ENCODE peak calls at places on chromosomes 7 and 10, in seven cellular contexts. One of them, this sample, is unnamed.

GRCh38 chr10:396535-397220 is 261.4 kb downstream of the ZMYND11 start:
- DNase-seq in mucosa of gallbladder: no peak
- DNase-seq in NCI-H748 treated with DMSO at 0.1 percent for 48 hours: no peak
- DNase-seq in activated CD8-positive, alpha-beta memory T cell treated with anti-CD3 and anti-CD28 coated beads for 1 hour: no peak
- DNase-seq in RCC 7860: no peak
- DNase-seq in NT2/D1: no peak
- DNase-seq in WERI-Rb-1: no peak
- DNase-seq in this sample: no peak

GRCh38 chr7:107254398-107254985 is 85.7 kb downstream of the HBP1 start:
- DNase-seq in RCC 7860: no peak
- DNase-seq in activated CD8-positive, alpha-beta memory T cell treated with anti-CD3 and anti-CD28 coated beads for 1 hour: no peak
- DNase-seq in WERI-Rb-1: no peak
- DNase-seq in NT2/D1: no peak
- DNase-seq in mucosa of gallbladder: no peak
- DNase-seq in NCI-H748 treated with DMSO at 0.1 percent for 48 hours: no peak
- DNase-seq in this sample: no peak

GRCh38 chr10:95728535-95728934 is 27.4 kb upstream of the ENTPD1 start:
- DNase-seq in WERI-Rb-1: no peak
- DNase-seq in activated CD8-positive, alpha-beta memory T cell treated with anti-CD3 and anti-CD28 coated beads for 1 hour: no peak
- DNase-seq in RCC 7860: no peak
- DNase-seq in NT2/D1: no peak
- DNase-seq in mucosa of gallbladder: no peak
- DNase-seq in NCI-H748 treated with DMSO at 0.1 percent for 48 hours: no peak
- DNase-seq in this sample: no peak

GRCh38 chr10:124231188-124232135 is 138.1 kb upstream of the CHST15 start:
- DNase-seq in NCI-H748 treated with DMSO at 0.1 percent for 48 hours: no peak
- DNase-seq in NT2/D1: no peak
- DNase-seq in mucosa of gallbladder: no peak
- DNase-seq in activated CD8-positive, alpha-beta memory T cell treated with anti-CD3 and anti-CD28 coated beads for 1 hour: no peak
- DNase-seq in WERI-Rb-1: no peak
- DNase-seq in RCC 7860: no peak
- DNase-seq in this sample: peak

GRCh38 chr7:74193054-74193453 is 16.8 kb upstream of the LAT2 start:
- DNase-seq in activated CD8-positive, alpha-beta memory T cell treated with anti-CD3 and anti-CD28 coated beads for 1 hour: no peak
- DNase-seq in NT2/D1: no peak
- DNase-seq in mucosa of gallbladder: no peak
- DNase-seq in WERI-Rb-1: no peak
- DNase-seq in NCI-H748 treated with DMSO at 0.1 percent for 48 hours: no peak
- DNase-seq in RCC 7860: no peak
- DNase-seq in this sample: no peak

GRCh38 chr10:42428534-42428933 is 209.8 kb downstream of the ZNF33B start:
- DNase-seq in RCC 7860: no peak
- DNase-seq in activated CD8-positive, alpha-beta memory T cell treated with anti-CD3 and anti-CD28 coated beads for 1 hour: no peak
- DNase-seq in WERI-Rb-1: no peak
- DNase-seq in NCI-H748 treated with DMSO at 0.1 percent for 48 hours: no peak
- DNase-seq in mucosa of gallbladder: no peak
- DNase-seq in NT2/D1: no peak
- DNase-seq in this sample: peak

GRCh38 chr7:84216477-84216876 is 21.9 kb upstream of the SEMA3A start:
- DNase-seq in mucosa of gallbladder: no peak
- DNase-seq in NCI-H748 treated with DMSO at 0.1 percent for 48 hours: no peak
- DNase-seq in activated CD8-positive, alpha-beta memory T cell treated with anti-CD3 and anti-CD28 coated beads for 1 hour: no peak
- DNase-seq in RCC 7860: no peak
- DNase-seq in NT2/D1: no peak
- DNase-seq in WERI-Rb-1: no peak
- DNase-seq in this sample: no peak

GRCh38 chr7:9681284-9681683 is 1247.9 kb downstream of the NXPH1 start:
- DNase-seq in activated CD8-positive, alpha-beta memory T cell treated with anti-CD3 and anti-CD28 coated beads for 1 hour: no peak
- DNase-seq in WERI-Rb-1: no peak
- DNase-seq in mucosa of gallbladder: no peak
- DNase-seq in RCC 7860: no peak
- DNase-seq in NT2/D1: no peak
- DNase-seq in NCI-H748 treated with DMSO at 0.1 percent for 48 hours: no peak
- DNase-seq in this sample: no peak

GRCh38 chr10:58641708-58642107 is 129.0 kb downstream of the BICC1 start:
- DNase-seq in RCC 7860: peak
- DNase-seq in NT2/D1: no peak
- DNase-seq in mucosa of gallbladder: no peak
- DNase-seq in NCI-H748 treated with DMSO at 0.1 percent for 48 hours: no peak
- DNase-seq in activated CD8-positive, alpha-beta memory T cell treated with anti-CD3 and anti-CD28 coated beads for 1 hour: no peak
- DNase-seq in WERI-Rb-1: no peak
- DNase-seq in this sample: no peak

GRCh38 chr10:73218466-73219191 is 28.4 kb downstream of the DNAJC9 start:
- DNase-seq in mucosa of gallbladder: no peak
- DNase-seq in NCI-H748 treated with DMSO at 0.1 percent for 48 hours: no peak
- DNase-seq in WERI-Rb-1: no peak
- DNase-seq in RCC 7860: no peak
- DNase-seq in activated CD8-positive, alpha-beta memory T cell treated with anti-CD3 and anti-CD28 coated beads for 1 hour: no peak
- DNase-seq in NT2/D1: no peak
- DNase-seq in this sample: no peak

GRCh38 chr7:107441576-107442422 is 28.1 kb upstream of the GPR22 start:
- DNase-seq in RCC 7860: no peak
- DNase-seq in mucosa of gallbladder: no peak
- DNase-seq in WERI-Rb-1: no peak
- DNase-seq in NCI-H748 treated with DMSO at 0.1 percent for 48 hours: no peak
- DNase-seq in activated CD8-positive, alpha-beta memory T cell treated with anti-CD3 and anti-CD28 coated beads for 1 hour: no peak
- DNase-seq in NT2/D1: no peak
- DNase-seq in this sample: no peak

GRCh38 chr10:90587081-90587491 is 270.8 kb downstream of the HTR7 start:
- DNase-seq in activated CD8-positive, alpha-beta memory T cell treated with anti-CD3 and anti-CD28 coated beads for 1 hour: no peak
- DNase-seq in mucosa of gallbladder: no peak
- DNase-seq in RCC 7860: peak
- DNase-seq in NT2/D1: no peak
- DNase-seq in WERI-Rb-1: no peak
- DNase-seq in NCI-H748 treated with DMSO at 0.1 percent for 48 hours: no peak
- DNase-seq in this sample: no peak

GRCh38 chr7:87330942-87331341 is 14.5 kb upstream of the CROT start:
- DNase-seq in WERI-Rb-1: no peak
- DNase-seq in RCC 7860: no peak
- DNase-seq in activated CD8-positive, alpha-beta memory T cell treated with anti-CD3 and anti-CD28 coated beads for 1 hour: no peak
- DNase-seq in NCI-H748 treated with DMSO at 0.1 percent for 48 hours: no peak
- DNase-seq in NT2/D1: no peak
- DNase-seq in mucosa of gallbladder: no peak
- DNase-seq in this sample: no peak

GRCh38 chr7:88091988-88092675 is 127.7 kb downstream of the SRI start:
- DNase-seq in NCI-H748 treated with DMSO at 0.1 percent for 48 hours: no peak
- DNase-seq in WERI-Rb-1: no peak
- DNase-seq in activated CD8-positive, alpha-beta memory T cell treated with anti-CD3 and anti-CD28 coated beads for 1 hour: no peak
- DNase-seq in mucosa of gallbladder: no peak
- DNase-seq in NT2/D1: no peak
- DNase-seq in RCC 7860: no peak
- DNase-seq in this sample: no peak

GRCh38 chr7:14125998-14126397 is 136.5 kb upstream of the ETV1 start:
- DNase-seq in NT2/D1: no peak
- DNase-seq in mucosa of gallbladder: no peak
- DNase-seq in WERI-Rb-1: no peak
- DNase-seq in RCC 7860: no peak
- DNase-seq in activated CD8-positive, alpha-beta memory T cell treated with anti-CD3 and anti-CD28 coated beads for 1 hour: no peak
- DNase-seq in NCI-H748 treated with DMSO at 0.1 percent for 48 hours: no peak
- DNase-seq in this sample: no peak

GRCh38 chr7:142248166-142249160 is 9.4 kb downstream of the PRSS58 start:
- DNase-seq in NCI-H748 treated with DMSO at 0.1 percent for 48 hours: no peak
- DNase-seq in WERI-Rb-1: peak
- DNase-seq in NT2/D1: no peak
- DNase-seq in mucosa of gallbladder: no peak
- DNase-seq in activated CD8-positive, alpha-beta memory T cell treated with anti-CD3 and anti-CD28 coated beads for 1 hour: no peak
- DNase-seq in RCC 7860: no peak
- DNase-seq in this sample: no peak

GRCh38 chr7:106016331-106016730 is 53.3 kb downstream of the CDHR3 start:
- DNase-seq in activated CD8-positive, alpha-beta memory T cell treated with anti-CD3 and anti-CD28 coated beads for 1 hour: no peak
- DNase-seq in NT2/D1: no peak
- DNase-seq in WERI-Rb-1: no peak
- DNase-seq in NCI-H748 treated with DMSO at 0.1 percent for 48 hours: no peak
- DNase-seq in RCC 7860: no peak
- DNase-seq in mucosa of gallbladder: no peak
- DNase-seq in this sample: no peak

GRCh38 chr7:47574473-47575328 is 7.2 kb downstream of the TNS3 start:
- DNase-seq in mucosa of gallbladder: no peak
- DNase-seq in NCI-H748 treated with DMSO at 0.1 percent for 48 hours: no peak
- DNase-seq in RCC 7860: no peak
- DNase-seq in NT2/D1: no peak
- DNase-seq in WERI-Rb-1: no peak
- DNase-seq in activated CD8-positive, alpha-beta memory T cell treated with anti-CD3 and anti-CD28 coated beads for 1 hour: no peak
- DNase-seq in this sample: peak

GRCh38 chr10:7071421-7071820 is 339.4 kb downstream of the SFMBT2 start:
- DNase-seq in WERI-Rb-1: no peak
- DNase-seq in NT2/D1: no peak
- DNase-seq in NCI-H748 treated with DMSO at 0.1 percent for 48 hours: no peak
- DNase-seq in activated CD8-positive, alpha-beta memory T cell treated with anti-CD3 and anti-CD28 coated beads for 1 hour: no peak
- DNase-seq in RCC 7860: no peak
- DNase-seq in mucosa of gallbladder: no peak
- DNase-seq in this sample: no peak

GRCh38 chr7:131105294-131105802 is 222.3 kb upstream of the MKLN1 start:
- DNase-seq in activated CD8-positive, alpha-beta memory T cell treated with anti-CD3 and anti-CD28 coated beads for 1 hour: no peak
- DNase-seq in NT2/D1: no peak
- DNase-seq in NCI-H748 treated with DMSO at 0.1 percent for 48 hours: peak
- DNase-seq in WERI-Rb-1: peak
- DNase-seq in RCC 7860: no peak
- DNase-seq in mucosa of gallbladder: peak
- DNase-seq in this sample: no peak

GRCh38 chr10:42997151-42997848 is 79.6 kb upstream of the RET start:
- DNase-seq in NCI-H748 treated with DMSO at 0.1 percent for 48 hours: no peak
- DNase-seq in WERI-Rb-1: no peak
- DNase-seq in RCC 7860: no peak
- DNase-seq in NT2/D1: no peak
- DNase-seq in activated CD8-positive, alpha-beta memory T cell treated with anti-CD3 and anti-CD28 coated beads for 1 hour: no peak
- DNase-seq in mucosa of gallbladder: no peak
- DNase-seq in this sample: no peak

GRCh38 chr7:17062433-17063383 is 180.9 kb upstream of the AGR3 start:
- DNase-seq in NT2/D1: no peak
- DNase-seq in mucosa of gallbladder: no peak
- DNase-seq in WERI-Rb-1: no peak
- DNase-seq in NCI-H748 treated with DMSO at 0.1 percent for 48 hours: no peak
- DNase-seq in RCC 7860: no peak
- DNase-seq in activated CD8-positive, alpha-beta memory T cell treated with anti-CD3 and anti-CD28 coated beads for 1 hour: no peak
- DNase-seq in this sample: peak

GRCh38 chr7:51298912-51299311 is 17.7 kb downstream of the COBL start:
- DNase-seq in mucosa of gallbladder: no peak
- DNase-seq in NT2/D1: no peak
- DNase-seq in NCI-H748 treated with DMSO at 0.1 percent for 48 hours: no peak
- DNase-seq in activated CD8-positive, alpha-beta memory T cell treated with anti-CD3 and anti-CD28 coated beads for 1 hour: no peak
- DNase-seq in RCC 7860: no peak
- DNase-seq in WERI-Rb-1: no peak
- DNase-seq in this sample: no peak